ENCODE peak calls at places on chromosomes 13 and 19, in five cellular contexts. One of them, this sample, is unnamed.

GRCh38 chr19:45455707-45456499 is 11.9 kb upstream of the FOSB start:
- DNase-seq in IMR-90: peak; percentile 99
- DNase-seq in upper lobe of right lung: peak; percentile 95
- DNase-seq in heart right ventricle: peak; percentile 86
- DNase-seq in CD4-positive, alpha-beta T cell: no peak
- DNase-seq in this sample: peak; percentile 56

GRCh38 chr19:38213911-38214625 is 10.0 kb downstream of the DPF1 start:
- DNase-seq in heart right ventricle: no peak
- DNase-seq in IMR-90: peak; percentile 61
- DNase-seq in CD4-positive, alpha-beta T cell: peak; percentile 19
- DNase-seq in upper lobe of right lung: no peak
- DNase-seq in this sample: no peak

GRCh38 chr13:29748097-29748496 is 102.3 kb downstream of the UBL3 start:
- DNase-seq in CD4-positive, alpha-beta T cell: no peak
- DNase-seq in IMR-90: no peak
- DNase-seq in heart right ventricle: no peak
- DNase-seq in upper lobe of right lung: no peak
- DNase-seq in this sample: no peak

GRCh38 chr19:56983148-56983547 is 136.6 kb upstream of the USP29 start:
- DNase-seq in upper lobe of right lung: no peak
- DNase-seq in CD4-positive, alpha-beta T cell: no peak
- DNase-seq in IMR-90: no peak
- DNase-seq in heart right ventricle: no peak
- DNase-seq in this sample: no peak

GRCh38 chr13:76009491-76009890 is 373.4 kb downstream of the LMO7 start:
- DNase-seq in IMR-90: peak; percentile 75
- DNase-seq in CD4-positive, alpha-beta T cell: no peak
- DNase-seq in upper lobe of right lung: no peak
- DNase-seq in heart right ventricle: no peak
- DNase-seq in this sample: no peak

GRCh38 chr13:80817979-80818378 is 477.1 kb upstream of the SPRY2 start:
- DNase-seq in IMR-90: no peak
- DNase-seq in upper lobe of right lung: no peak
- DNase-seq in heart right ventricle: no peak
- DNase-seq in CD4-positive, alpha-beta T cell: no peak
- DNase-seq in this sample: no peak

GRCh38 chr13:103067751-103068563 is 1.7 kb upstream of the SLC10A2 start:
- DNase-seq in heart right ventricle: no peak
- DNase-seq in CD4-positive, alpha-beta T cell: no peak
- DNase-seq in IMR-90: no peak
- DNase-seq in upper lobe of right lung: no peak
- DNase-seq in this sample: no peak

GRCh38 chr13:30577381-30577780 is 40.3 kb upstream of the USPL1 start:
- DNase-seq in IMR-90: peak; percentile 95
- DNase-seq in heart right ventricle: no peak
- DNase-seq in upper lobe of right lung: no peak
- DNase-seq in CD4-positive, alpha-beta T cell: peak; percentile 5
- DNase-seq in this sample: no peak

GRCh38 chr13:40178130-40178529 is 488.3 kb downstream of the FOXO1 start:
- DNase-seq in heart right ventricle: no peak
- DNase-seq in IMR-90: no peak
- DNase-seq in upper lobe of right lung: no peak
- DNase-seq in CD4-positive, alpha-beta T cell: no peak
- DNase-seq in this sample: no peak

GRCh38 chr13:48600374-48601364 is 53.1 kb upstream of the CYSLTR2 start:
- DNase-seq in CD4-positive, alpha-beta T cell: no peak
- DNase-seq in upper lobe of right lung: no peak
- DNase-seq in heart right ventricle: no peak
- DNase-seq in IMR-90: peak; percentile 71
- DNase-seq in this sample: no peak

GRCh38 chr13:48624858-48625257 is 28.9 kb upstream of the CYSLTR2 start:
- DNase-seq in upper lobe of right lung: no peak
- DNase-seq in CD4-positive, alpha-beta T cell: no peak
- DNase-seq in heart right ventricle: no peak
- DNase-seq in IMR-90: no peak
- DNase-seq in this sample: no peak

GRCh38 chr13:39916330-39916729 is 260.9 kb downstream of the COG6 start:
- DNase-seq in CD4-positive, alpha-beta T cell: no peak
- DNase-seq in IMR-90: no peak
- DNase-seq in heart right ventricle: no peak
- DNase-seq in upper lobe of right lung: no peak
- DNase-seq in this sample: no peak

GRCh38 chr13:21365574-21365973 is 93.5 kb downstream of the ZDHHC20 start:
- DNase-seq in CD4-positive, alpha-beta T cell: no peak
- DNase-seq in IMR-90: no peak
- DNase-seq in upper lobe of right lung: peak; percentile 21
- DNase-seq in heart right ventricle: no peak
- DNase-seq in this sample: no peak

GRCh38 chr13:23852351-23852750 is 36.8 kb downstream of the MIPEP start:
- DNase-seq in CD4-positive, alpha-beta T cell: no peak
- DNase-seq in upper lobe of right lung: no peak
- DNase-seq in IMR-90: no peak
- DNase-seq in heart right ventricle: no peak
- DNase-seq in this sample: no peak

GRCh38 chr13:33206425-33206824 is 79.1 kb downstream of the STARD13 start:
- DNase-seq in upper lobe of right lung: no peak
- DNase-seq in heart right ventricle: no peak
- DNase-seq in CD4-positive, alpha-beta T cell: no peak
- DNase-seq in IMR-90: peak; percentile 76
- DNase-seq in this sample: no peak

GRCh38 chr19:6117534-6117933 is 7.2 kb upstream of the RFX2 start:
- DNase-seq in heart right ventricle: no peak
- DNase-seq in upper lobe of right lung: no peak
- DNase-seq in CD4-positive, alpha-beta T cell: no peak
- DNase-seq in IMR-90: no peak
- DNase-seq in this sample: no peak

GRCh38 chr13:51882570-51883225 is 20.9 kb downstream of the CCDC70 start:
- DNase-seq in upper lobe of right lung: no peak
- DNase-seq in IMR-90: no peak
- DNase-seq in heart right ventricle: no peak
- DNase-seq in CD4-positive, alpha-beta T cell: no peak
- DNase-seq in this sample: no peak

GRCh38 chr13:113427562-113428468 is 25.5 kb downstream of the ADPRHL1 start:
- DNase-seq in heart right ventricle: no peak
- DNase-seq in IMR-90: peak; percentile 45
- DNase-seq in upper lobe of right lung: no peak
- DNase-seq in CD4-positive, alpha-beta T cell: no peak
- DNase-seq in this sample: no peak

GRCh38 chr13:99103536-99103935 is 97.1 kb upstream of the UBAC2 start:
- DNase-seq in CD4-positive, alpha-beta T cell: no peak
- DNase-seq in IMR-90: no peak
- DNase-seq in heart right ventricle: no peak
- DNase-seq in upper lobe of right lung: no peak
- DNase-seq in this sample: no peak

GRCh38 chr13:43261018-43261417 is 237.6 kb downstream of the DNAJC15 start:
- DNase-seq in IMR-90: peak; percentile 90
- DNase-seq in heart right ventricle: no peak
- DNase-seq in upper lobe of right lung: no peak
- DNase-seq in CD4-positive, alpha-beta T cell: no peak
- DNase-seq in this sample: no peak

GRCh38 chr19:6233051-6233826 is 46.5 kb downstream of the MLLT1 start:
- DNase-seq in upper lobe of right lung: peak; percentile 82
- DNase-seq in IMR-90: peak; percentile 43
- DNase-seq in heart right ventricle: peak; percentile 81
- DNase-seq in CD4-positive, alpha-beta T cell: no peak
- DNase-seq in this sample: no peak

GRCh38 chr19:44846455-44847143 is 502 bp downstream of the NECTIN2 start:
- DNase-seq in heart right ventricle: no peak
- DNase-seq in IMR-90: no peak
- DNase-seq in upper lobe of right lung: no peak
- DNase-seq in CD4-positive, alpha-beta T cell: no peak
- DNase-seq in this sample: peak; percentile 67

GRCh38 chr13:98214707-98215106 is 37.6 kb upstream of the RNF113B start:
- DNase-seq in IMR-90: no peak
- DNase-seq in CD4-positive, alpha-beta T cell: no peak
- DNase-seq in heart right ventricle: no peak
- DNase-seq in upper lobe of right lung: no peak
- DNase-seq in this sample: no peak

GRCh38 chr19:46975011-46975917 is 44.4 kb upstream of the NPAS1 start:
- DNase-seq in heart right ventricle: no peak
- DNase-seq in IMR-90: no peak
- DNase-seq in upper lobe of right lung: no peak
- DNase-seq in CD4-positive, alpha-beta T cell: no peak
- DNase-seq in this sample: no peak

GRCh38 chr13:113155982-113156655 is 2.3 kb upstream of the PROZ start:
- DNase-seq in CD4-positive, alpha-beta T cell: no peak
- DNase-seq in upper lobe of right lung: no peak
- DNase-seq in heart right ventricle: no peak
- DNase-seq in IMR-90: no peak
- DNase-seq in this sample: no peak

GRCh38 chr19:46080561-46080960 is 39.8 kb upstream of the IGFL4 start:
- DNase-seq in upper lobe of right lung: no peak
- DNase-seq in IMR-90: peak; percentile 92
- DNase-seq in CD4-positive, alpha-beta T cell: no peak
- DNase-seq in heart right ventricle: no peak
- DNase-seq in this sample: no peak

GRCh38 chr13:47794963-47795362 is 206.1 kb downstream of the SUCLA2 start:
- DNase-seq in IMR-90: peak; percentile 2
- DNase-seq in heart right ventricle: no peak
- DNase-seq in upper lobe of right lung: no peak
- DNase-seq in CD4-positive, alpha-beta T cell: no peak
- DNase-seq in this sample: no peak

GRCh38 chr13:111145071-111145470 is 30.0 kb downstream of the ARHGEF7 start:
- DNase-seq in CD4-positive, alpha-beta T cell: no peak
- DNase-seq in heart right ventricle: no peak
- DNase-seq in upper lobe of right lung: no peak
- DNase-seq in IMR-90: no peak
- DNase-seq in this sample: no peak

GRCh38 chr13:36329355-36329754 is 16.8 kb downstream of the SPART start:
- DNase-seq in upper lobe of right lung: no peak
- DNase-seq in CD4-positive, alpha-beta T cell: no peak
- DNase-seq in IMR-90: peak; percentile 46
- DNase-seq in heart right ventricle: no peak
- DNase-seq in this sample: no peak

GRCh38 chr19:991174-991931 is 7.2 kb downstream of the WDR18 start:
- DNase-seq in heart right ventricle: no peak
- DNase-seq in CD4-positive, alpha-beta T cell: peak; percentile 19
- DNase-seq in upper lobe of right lung: no peak
- DNase-seq in IMR-90: peak; percentile 46
- DNase-seq in this sample: peak; percentile 60

GRCh38 chr13:36131215-36131930 is at the start of gene DCLK1:
- DNase-seq in CD4-positive, alpha-beta T cell: no peak
- DNase-seq in IMR-90: no peak
- DNase-seq in upper lobe of right lung: peak; percentile 75
- DNase-seq in heart right ventricle: peak; percentile 79
- DNase-seq in this sample: peak; percentile 45

GRCh38 chr13:43988302-43988701 is 108.6 kb downstream of the LACC1 start:
- DNase-seq in CD4-positive, alpha-beta T cell: no peak
- DNase-seq in upper lobe of right lung: no peak
- DNase-seq in heart right ventricle: no peak
- DNase-seq in IMR-90: no peak
- DNase-seq in this sample: no peak

GRCh38 chr19:29596885-29597525 is 9.1 kb upstream of the POP4 start:
- DNase-seq in IMR-90: peak; percentile 40
- DNase-seq in upper lobe of right lung: no peak
- DNase-seq in heart right ventricle: no peak
- DNase-seq in CD4-positive, alpha-beta T cell: no peak
- DNase-seq in this sample: peak; percentile 33
- TF ChIP-seq CTCF in IMR-90: peak; percentile 47
- TF ChIP-seq CTCF in upper lobe of right lung: no peak
- TF ChIP-seq CTCF in heart right ventricle: no peak
- TF ChIP-seq CTCF in CD4-positive, alpha-beta T cell: peak; percentile 36
- TF ChIP-seq CTCF in this sample: no peak

DNA sequence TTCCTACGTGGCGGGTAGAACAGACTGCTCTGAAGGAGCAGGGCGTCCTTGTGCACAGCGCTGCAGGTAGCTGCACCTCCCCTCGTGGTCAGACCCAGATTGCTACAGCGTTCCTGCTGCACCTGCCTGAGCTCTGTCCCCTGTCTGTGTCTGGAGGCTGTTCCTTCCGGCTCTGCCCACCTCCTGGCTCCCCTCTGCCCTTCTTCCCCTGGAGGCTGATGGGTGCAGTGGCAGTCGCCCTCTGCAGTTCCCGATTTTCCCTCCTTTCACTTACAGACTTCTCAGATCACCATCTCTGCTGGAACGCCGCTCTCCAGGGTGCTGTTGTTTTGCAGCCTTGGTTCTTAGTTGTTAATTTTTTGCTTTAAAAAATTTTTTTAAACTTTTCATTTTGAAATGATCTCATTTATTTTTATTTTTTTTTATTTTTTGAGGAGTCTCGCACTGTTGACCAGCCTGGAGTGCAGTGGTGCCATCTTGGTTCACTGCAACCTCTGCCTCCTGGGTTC is 53.6 kb downstream of the SMARCA4 start:
- DNase-seq in upper lobe of right lung: no peak
- DNase-seq in CD4-positive, alpha-beta T cell: no peak
- DNase-seq in heart right ventricle: no peak
- DNase-seq in IMR-90: no peak
- DNase-seq in this sample: no peak
- TF ChIP-seq CTCF in upper lobe of right lung: no peak
- TF ChIP-seq CTCF in CD4-positive, alpha-beta T cell: no peak
- TF ChIP-seq CTCF in heart right ventricle: no peak
- TF ChIP-seq CTCF in IMR-90: no peak
- TF ChIP-seq CTCF in this sample: no peak

GRCh38 chr13:108269601-108270328 is at the start of gene TNFSF13B:
- DNase-seq in CD4-positive, alpha-beta T cell: peak; percentile 22
- DNase-seq in heart right ventricle: peak; percentile 35
- DNase-seq in IMR-90: peak; percentile 40
- DNase-seq in upper lobe of right lung: peak; percentile 80
- DNase-seq in this sample: peak; percentile 12
- TF ChIP-seq CTCF in CD4-positive, alpha-beta T cell: no peak
- TF ChIP-seq CTCF in heart right ventricle: no peak
- TF ChIP-seq CTCF in IMR-90: no peak
- TF ChIP-seq CTCF in upper lobe of right lung: no peak
- TF ChIP-seq CTCF in this sample: no peak

GRCh38 chr19:39672473-39672872 is 16.8 kb downstream of the LGALS16 start:
- DNase-seq in IMR-90: no peak
- DNase-seq in upper lobe of right lung: no peak
- DNase-seq in heart right ventricle: no peak
- DNase-seq in CD4-positive, alpha-beta T cell: no peak
- DNase-seq in this sample: no peak

GRCh38 chr19:39676004-39676403 is 20.3 kb downstream of the LGALS16 start:
- DNase-seq in CD4-positive, alpha-beta T cell: no peak
- DNase-seq in upper lobe of right lung: no peak
- DNase-seq in heart right ventricle: no peak
- DNase-seq in IMR-90: no peak
- DNase-seq in this sample: no peak

GRCh38 chr19:39670998-39671397 is 15.3 kb downstream of the LGALS16 start:
- DNase-seq in CD4-positive, alpha-beta T cell: no peak
- DNase-seq in heart right ventricle: no peak
- DNase-seq in IMR-90: no peak
- DNase-seq in upper lobe of right lung: no peak
- DNase-seq in this sample: no peak

DNA sequence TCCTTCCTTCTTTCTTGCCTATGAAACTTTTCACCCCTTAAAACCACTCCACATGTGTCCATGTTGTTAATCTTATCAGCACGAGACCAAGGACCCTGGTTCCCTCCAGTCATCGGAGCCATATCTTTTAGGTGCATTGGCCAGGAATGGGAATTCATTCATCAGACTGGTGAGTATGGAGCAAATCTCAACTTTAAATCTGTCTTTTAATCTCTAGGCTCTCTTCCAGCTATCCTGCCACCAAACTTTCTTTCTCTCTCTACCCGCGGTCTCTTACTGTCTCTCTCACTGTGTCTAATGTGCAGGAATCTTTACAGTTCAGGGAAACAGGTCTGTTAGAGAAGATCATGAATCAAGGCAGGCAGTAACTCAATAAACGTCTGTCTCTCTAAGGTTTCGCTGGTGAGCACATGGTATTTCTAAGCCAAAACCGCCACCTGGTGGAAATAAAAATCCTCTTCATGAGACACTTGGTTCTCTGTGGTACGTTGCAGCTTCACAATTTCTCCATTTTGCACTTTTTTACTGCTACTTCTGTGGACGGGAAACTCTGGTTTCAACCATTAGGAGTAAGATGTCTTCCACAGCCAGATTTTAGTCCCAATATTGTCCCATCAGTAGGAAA is 16.1 kb downstream of the LGALS16 start:
- DNase-seq in upper lobe of right lung: no peak
- DNase-seq in IMR-90: peak; percentile 43
- DNase-seq in heart right ventricle: no peak
- DNase-seq in CD4-positive, alpha-beta T cell: peak; percentile 44
- DNase-seq in this sample: peak; percentile 50
- TF ChIP-seq CTCF in upper lobe of right lung: peak; percentile 50
- TF ChIP-seq CTCF in IMR-90: peak; percentile 56
- TF ChIP-seq CTCF in heart right ventricle: peak; percentile 66
- TF ChIP-seq CTCF in CD4-positive, alpha-beta T cell: peak; percentile 69
- TF ChIP-seq CTCF in this sample: peak; percentile 67

This sample was measured in endothelial cell.